ENCODE peak calls at places on chromosome 21, in seven cellular contexts. W is lower lobe of right lung, X is mucosa of descending colon, Y is DND-41, M is astrocyte of the spinal cord, E is progenitor cell of endocrine pancreas, Z is NB4. T is an unnamed sample.

GRCh38 chr21:29987762-29988161 is 48.0 kb upstream of the GRIK1 start:
- DNase-seq in W (no peak), X (no peak), Y (no peak), M (no peak), E (no peak), Z (no peak), T (no peak)

GRCh38 chr21:42397291-42398129 is 1.7 kb upstream of the TMPRSS3 start:
- DNase-seq in W (no peak), X (no peak), Y (no peak), M (no peak), E (no peak), Z (no peak), T (no peak)

GRCh38 chr21:39444406-39445145 is 1.0 kb downstream of the LCA5L start:
- DNase-seq in W (no peak), X (no peak), Y (no peak), M (peak), E (no peak), Z (peak), T (no peak)

GRCh38 chr21:31158789-31159581 is 120.7 kb upstream of the KRTAP19-8 start:
- DNase-seq in W (no peak), X (no peak), Y (no peak), M (peak), E (no peak), Z (peak), T (no peak)

GRCh38 chr21:33261635-33262034 is 4.5 kb upstream of the IL10RB start:
- DNase-seq in W (peak), X (no peak), Y (peak), M (peak), E (no peak), Z (peak), T (no peak)

GRCh38 chr21:20739421-20739820 is 258.8 kb upstream of the NCAM2 start:
- DNase-seq in W (no peak), X (no peak), Y (peak), M (no peak), E (no peak), Z (peak), T (no peak)

GRCh38 chr21:42578761-42579415 is 65.2 kb downstream of the SLC37A1 start:
- DNase-seq in W (peak), X (peak), Y (no peak), M (no peak), E (no peak), Z (no peak), T (no peak)

GRCh38 chr21:42530167-42530518 is 16.5 kb downstream of the SLC37A1 start:
- DNase-seq in W (no peak), X (no peak), Y (no peak), M (no peak), E (no peak), Z (no peak), T (no peak)

GRCh38 chr21:41429925-41430491 is 4.0 kb downstream of the MX1 start:
- DNase-seq in W (no peak), X (no peak), Y (no peak), M (no peak), E (no peak), Z (no peak), T (no peak)

GRCh38 chr21:38467911-38468310 is 30.4 kb downstream of the ERG start:
- DNase-seq in W (no peak), X (no peak), Y (no peak), M (no peak), E (no peak), Z (peak), T (no peak)

GRCh38 chr21:27424601-27425000 is 457.7 kb upstream of the ADAMTS5 start:
- DNase-seq in W (no peak), X (no peak), Y (no peak), M (peak), E (no peak), Z (no peak), T (no peak)

GRCh38 chr21:15520811-15521643 is 208.8 kb upstream of the USP25 start:
- DNase-seq in W (no peak), X (no peak), Y (no peak), M (no peak), E (no peak), Z (peak), T (no peak)

GRCh38 chr21:16322423-16322822 is 592.6 kb downstream of the USP25 start:
- DNase-seq in W (no peak), X (no peak), Y (no peak), M (peak), E (no peak), Z (no peak), T (no peak)

GRCh38 chr21:28308516-28308915 is 684.2 kb downstream of the LTN1 start:
- DNase-seq in W (no peak), X (no peak), Y (no peak), M (peak), E (no peak), Z (no peak), T (no peak)

GRCh38 chr21:16713331-16714114 is 799.3 kb upstream of the CXADR start:
- DNase-seq in W (no peak), X (no peak), Y (no peak), M (peak), E (no peak), Z (peak), T (no peak)

GRCh38 chr21:44991538-44992483 is 52.0 kb downstream of the SLX9 start:
- DNase-seq in W (peak), X (peak), Y (no peak), M (peak), E (no peak), Z (no peak), T (no peak)
- TF ChIP-seq CTCF in W (no peak), X (no peak), Y (no peak), M (no peak), E (no peak), Z (no peak), T (no peak)

GRCh38 chr21:36874665-36875064 is 91.8 kb downstream of the HLCS start:
- DNase-seq in W (no peak), X (no peak), Y (no peak), M (no peak), E (no peak), Z (no peak), T (no peak)
- TF ChIP-seq CTCF in W (no peak), X (no peak), Y (no peak), M (no peak), E (no peak), Z (no peak), T (no peak)

GRCh38 chr21:25871566-25871965 is 136.8 kb downstream of the GABPA start:
- DNase-seq in W (no peak), X (no peak), Y (no peak), M (no peak), E (no peak), Z (peak), T (no peak)
- TF ChIP-seq CTCF in W (no peak), X (no peak), Y (peak), M (peak), E (no peak), Z (no peak), T (no peak)

GRCh38 chr21:46420241-46421190 is 38.2 kb upstream of the DIP2A start:
- DNase-seq in W (peak), X (no peak), Y (no peak), M (no peak), E (no peak), Z (no peak), T (no peak)
- TF ChIP-seq CTCF in W (no peak), X (no peak), Y (no peak), M (no peak), E (no peak), Z (no peak), T (no peak)

DNA sequence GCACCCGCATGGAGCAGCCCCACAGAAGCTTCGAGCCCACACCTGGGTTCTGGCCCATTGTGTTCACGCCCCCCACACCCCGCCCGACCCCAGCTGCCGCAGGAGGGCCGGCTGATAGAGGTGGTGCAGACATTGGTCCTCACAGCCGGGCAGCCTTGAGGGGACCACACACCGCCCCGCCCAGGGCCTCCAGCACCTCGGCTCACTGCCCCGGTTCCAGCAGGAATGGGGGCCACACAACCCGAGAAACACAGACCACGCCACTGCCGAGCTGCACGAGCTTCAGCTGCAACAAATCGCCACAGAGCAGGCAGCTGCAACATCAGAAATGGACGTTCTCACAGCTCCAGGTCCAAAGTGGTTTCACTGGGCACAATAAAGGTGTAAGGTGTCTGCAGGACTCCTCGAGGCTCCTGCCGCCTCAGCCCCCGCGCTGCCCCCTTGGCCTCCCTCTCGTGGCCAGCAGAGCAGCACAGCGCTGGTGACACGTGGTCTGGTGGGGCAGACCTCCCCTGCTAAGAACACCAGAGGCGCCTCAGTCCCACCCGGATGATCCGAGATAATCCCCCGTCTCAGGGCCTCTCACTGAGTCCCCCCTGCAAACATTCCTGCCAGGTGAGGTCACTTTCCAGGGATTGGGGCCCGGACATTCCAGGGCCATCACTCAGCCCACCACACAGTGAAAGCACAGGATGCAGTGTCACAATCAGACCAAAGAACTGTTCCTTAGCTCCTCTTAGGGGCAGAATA is 62.3 kb upstream of the ADARB1 start:
- DNase-seq in W (peak), X (peak), Y (no peak), M (peak), E (peak), Z (no peak), T (no peak)
- TF ChIP-seq CTCF in W (no peak), X (no peak), Y (no peak), M (no peak), E (no peak), Z (no peak), T (no peak)